ENCODE peak calls at places on chromosomes 1 and 21, in ten cellular contexts. One of them, this sample, is unnamed.

GRCh38 chr1:41915786-41916571 is 2.7 kb downstream of the HIVEP3 start:
- DNase-seq in ovary: no peak
- DNase-seq in WERI-Rb-1: no peak
- DNase-seq in neural progenitor cell: no peak
- DNase-seq in spleen: peak; percentile 70
- DNase-seq in A549: no peak
- DNase-seq in psoas muscle: no peak
- DNase-seq in hepatocyte: no peak
- DNase-seq in heart left ventricle: no peak
- DNase-seq in fibroblast of lung: no peak
- DNase-seq in this sample: no peak

GRCh38 chr1:180151508-180151907 is 3.2 kb upstream of the QSOX1 start:
- DNase-seq in ovary: no peak
- DNase-seq in WERI-Rb-1: no peak
- DNase-seq in neural progenitor cell: no peak
- DNase-seq in spleen: no peak
- DNase-seq in A549: peak; percentile 36
- DNase-seq in psoas muscle: no peak
- DNase-seq in hepatocyte: no peak
- DNase-seq in heart left ventricle: no peak
- DNase-seq in fibroblast of lung: peak; percentile 94
- DNase-seq in this sample: no peak

GRCh38 chr1:163197022-163197421 is 5.7 kb downstream of the RGS5 start:
- DNase-seq in ovary: no peak
- DNase-seq in WERI-Rb-1: no peak
- DNase-seq in neural progenitor cell: no peak
- DNase-seq in spleen: no peak
- DNase-seq in A549: no peak
- DNase-seq in psoas muscle: no peak
- DNase-seq in hepatocyte: no peak
- DNase-seq in heart left ventricle: no peak
- DNase-seq in fibroblast of lung: no peak
- DNase-seq in this sample: no peak

GRCh38 chr1:207867136-207868081 is 43.5 kb downstream of the CD34 start:
- DNase-seq in ovary: no peak
- DNase-seq in WERI-Rb-1: no peak
- DNase-seq in neural progenitor cell: no peak
- DNase-seq in spleen: peak; percentile 90
- DNase-seq in A549: no peak
- DNase-seq in psoas muscle: peak; percentile 67
- DNase-seq in hepatocyte: no peak
- DNase-seq in heart left ventricle: peak; percentile 65
- DNase-seq in fibroblast of lung: peak; percentile 12
- DNase-seq in this sample: no peak

GRCh38 chr1:94438692-94439276 is 20.6 kb downstream of the ABCD3 start:
- DNase-seq in ovary: no peak
- DNase-seq in WERI-Rb-1: no peak
- DNase-seq in neural progenitor cell: no peak
- DNase-seq in spleen: no peak
- DNase-seq in A549: no peak
- DNase-seq in psoas muscle: no peak
- DNase-seq in hepatocyte: no peak
- DNase-seq in heart left ventricle: no peak
- DNase-seq in fibroblast of lung: no peak
- DNase-seq in this sample: no peak

GRCh38 chr1:199221371-199222150 is 582.7 kb downstream of the PTPRC start:
- DNase-seq in ovary: no peak
- DNase-seq in WERI-Rb-1: no peak
- DNase-seq in neural progenitor cell: no peak
- DNase-seq in spleen: no peak
- DNase-seq in A549: no peak
- DNase-seq in psoas muscle: no peak
- DNase-seq in hepatocyte: no peak
- DNase-seq in heart left ventricle: no peak
- DNase-seq in fibroblast of lung: no peak
- DNase-seq in this sample: no peak

GRCh38 chr1:99133759-99134158 is 129.1 kb upstream of the PLPPR5 start:
- DNase-seq in ovary: no peak
- DNase-seq in WERI-Rb-1: no peak
- DNase-seq in neural progenitor cell: no peak
- DNase-seq in spleen: no peak
- DNase-seq in A549: no peak
- DNase-seq in psoas muscle: no peak
- DNase-seq in hepatocyte: no peak
- DNase-seq in heart left ventricle: no peak
- DNase-seq in fibroblast of lung: peak; percentile 24
- DNase-seq in this sample: no peak

GRCh38 chr1:204493145-204493881 is 1.3 kb downstream of the PIK3C2B start:
- DNase-seq in ovary: peak; percentile 39
- DNase-seq in WERI-Rb-1: no peak
- DNase-seq in neural progenitor cell: peak; percentile 53
- DNase-seq in spleen: no peak
- DNase-seq in A549: peak; percentile 47
- DNase-seq in psoas muscle: peak; percentile 85
- DNase-seq in hepatocyte: peak; percentile 75
- DNase-seq in heart left ventricle: peak; percentile 76
- DNase-seq in fibroblast of lung: peak; percentile 93
- DNase-seq in this sample: peak; percentile 64

GRCh38 chr21:41147096-41147978 is 20.6 kb upstream of the BACE2 start:
- DNase-seq in ovary: no peak
- DNase-seq in WERI-Rb-1: peak; percentile 66
- DNase-seq in neural progenitor cell: peak; percentile 56
- DNase-seq in spleen: no peak
- DNase-seq in A549: no peak
- DNase-seq in psoas muscle: no peak
- DNase-seq in hepatocyte: no peak
- DNase-seq in heart left ventricle: no peak
- DNase-seq in fibroblast of lung: no peak
- DNase-seq in this sample: no peak

GRCh38 chr1:208654241-208654640 is 410.1 kb upstream of the PLXNA2 start:
- DNase-seq in ovary: no peak
- DNase-seq in WERI-Rb-1: peak; percentile 65
- DNase-seq in neural progenitor cell: peak; percentile 85
- DNase-seq in spleen: no peak
- DNase-seq in A549: peak; percentile 42
- DNase-seq in psoas muscle: no peak
- DNase-seq in hepatocyte: peak; percentile 29
- DNase-seq in heart left ventricle: no peak
- DNase-seq in fibroblast of lung: peak; percentile 11
- DNase-seq in this sample: no peak

GRCh38 chr1:232183802-232184201 is 446.1 kb downstream of the SIPA1L2 start:
- DNase-seq in ovary: no peak
- DNase-seq in WERI-Rb-1: no peak
- DNase-seq in neural progenitor cell: no peak
- DNase-seq in spleen: no peak
- DNase-seq in A549: no peak
- DNase-seq in psoas muscle: no peak
- DNase-seq in hepatocyte: no peak
- DNase-seq in heart left ventricle: no peak
- DNase-seq in fibroblast of lung: no peak
- DNase-seq in this sample: no peak

GRCh38 chr1:28812669-28813468 is 899 bp downstream of the OPRD1 start:
- DNase-seq in ovary: no peak
- DNase-seq in WERI-Rb-1: no peak
- DNase-seq in neural progenitor cell: no peak
- DNase-seq in spleen: no peak
- DNase-seq in A549: no peak
- DNase-seq in psoas muscle: no peak
- DNase-seq in hepatocyte: no peak
- DNase-seq in heart left ventricle: no peak
- DNase-seq in fibroblast of lung: no peak
- DNase-seq in this sample: no peak

GRCh38 chr1:9151326-9151860 is 22.5 kb upstream of the GPR157 start:
- DNase-seq in ovary: no peak
- DNase-seq in WERI-Rb-1: no peak
- DNase-seq in neural progenitor cell: no peak
- DNase-seq in spleen: no peak
- DNase-seq in A549: no peak
- DNase-seq in psoas muscle: no peak
- DNase-seq in hepatocyte: no peak
- DNase-seq in heart left ventricle: no peak
- DNase-seq in fibroblast of lung: peak; percentile 85
- DNase-seq in this sample: no peak

GRCh38 chr21:43951911-43952703 is 60.0 kb upstream of the TRAPPC10 start:
- DNase-seq in ovary: no peak
- DNase-seq in WERI-Rb-1: no peak
- DNase-seq in neural progenitor cell: no peak
- DNase-seq in spleen: no peak
- DNase-seq in A549: no peak
- DNase-seq in psoas muscle: no peak
- DNase-seq in hepatocyte: no peak
- DNase-seq in heart left ventricle: no peak
- DNase-seq in fibroblast of lung: no peak
- DNase-seq in this sample: no peak

GRCh38 chr1:232555581-232556189 is 74.2 kb downstream of the SIPA1L2 start:
- DNase-seq in ovary: no peak
- DNase-seq in WERI-Rb-1: no peak
- DNase-seq in neural progenitor cell: no peak
- DNase-seq in spleen: no peak
- DNase-seq in A549: no peak
- DNase-seq in psoas muscle: no peak
- DNase-seq in hepatocyte: peak; percentile 45
- DNase-seq in heart left ventricle: no peak
- DNase-seq in fibroblast of lung: no peak
- DNase-seq in this sample: no peak

GRCh38 chr1:29964718-29965533 is 728.6 kb downstream of the PTPRU start:
- DNase-seq in ovary: no peak
- DNase-seq in WERI-Rb-1: no peak
- DNase-seq in neural progenitor cell: no peak
- DNase-seq in spleen: no peak
- DNase-seq in A549: no peak
- DNase-seq in psoas muscle: no peak
- DNase-seq in hepatocyte: no peak
- DNase-seq in heart left ventricle: no peak
- DNase-seq in fibroblast of lung: no peak
- DNase-seq in this sample: no peak

GRCh38 chr1:153783233-153784190 is 8.3 kb downstream of the SLC27A3 start:
- DNase-seq in ovary: peak; percentile 89
- DNase-seq in WERI-Rb-1: peak; percentile 99
- DNase-seq in neural progenitor cell: peak; percentile 96
- DNase-seq in spleen: peak; percentile 98
- DNase-seq in A549: peak; percentile 92
- DNase-seq in psoas muscle: peak; percentile 96
- DNase-seq in hepatocyte: peak; percentile 97
- DNase-seq in heart left ventricle: peak; percentile 97
- DNase-seq in fibroblast of lung: peak; percentile 92
- DNase-seq in this sample: peak; percentile 96
- TF ChIP-seq CTCF in ovary: peak; percentile 60
- TF ChIP-seq CTCF in WERI-Rb-1: peak; percentile 7
- TF ChIP-seq CTCF in neural progenitor cell: peak; percentile 9
- TF ChIP-seq CTCF in spleen: no peak
- TF ChIP-seq CTCF in A549: no peak
- TF ChIP-seq CTCF in psoas muscle: no peak
- TF ChIP-seq CTCF in hepatocyte: no peak
- TF ChIP-seq CTCF in heart left ventricle: peak; percentile 25
- TF ChIP-seq CTCF in fibroblast of lung: no peak
- TF ChIP-seq CTCF in this sample: no peak

GRCh38 chr1:194151056-194151455 is 964.6 kb upstream of the B3GALT2 start:
- DNase-seq in ovary: no peak
- DNase-seq in WERI-Rb-1: no peak
- DNase-seq in neural progenitor cell: no peak
- DNase-seq in spleen: no peak
- DNase-seq in A549: no peak
- DNase-seq in psoas muscle: no peak
- DNase-seq in hepatocyte: no peak
- DNase-seq in heart left ventricle: no peak
- DNase-seq in fibroblast of lung: no peak
- DNase-seq in this sample: no peak

GRCh38 chr1:194155962-194156361 is 969.5 kb upstream of the B3GALT2 start:
- DNase-seq in ovary: no peak
- DNase-seq in WERI-Rb-1: no peak
- DNase-seq in neural progenitor cell: no peak
- DNase-seq in spleen: no peak
- DNase-seq in A549: no peak
- DNase-seq in psoas muscle: no peak
- DNase-seq in hepatocyte: no peak
- DNase-seq in heart left ventricle: no peak
- DNase-seq in fibroblast of lung: no peak
- DNase-seq in this sample: no peak

GRCh38 chr1:194150242-194150641 is 963.8 kb upstream of the B3GALT2 start:
- DNase-seq in ovary: no peak
- DNase-seq in WERI-Rb-1: no peak
- DNase-seq in neural progenitor cell: no peak
- DNase-seq in spleen: no peak
- DNase-seq in A549: no peak
- DNase-seq in psoas muscle: no peak
- DNase-seq in hepatocyte: no peak
- DNase-seq in heart left ventricle: no peak
- DNase-seq in fibroblast of lung: no peak
- DNase-seq in this sample: no peak
- H3K4me3 ChIP-seq in ovary: no peak overlapping the region
- H3K4me3 ChIP-seq in WERI-Rb-1: no peak overlapping the region
- H3K4me3 ChIP-seq in neural progenitor cell: no peak overlapping the region
- H3K4me3 ChIP-seq in spleen: no peak overlapping the region
- H3K4me3 ChIP-seq in A549: no peak overlapping the region
- H3K4me3 ChIP-seq in psoas muscle: no peak overlapping the region
- H3K4me3 ChIP-seq in hepatocyte: no peak overlapping the region
- H3K4me3 ChIP-seq in heart left ventricle: no peak overlapping the region
- H3K4me3 ChIP-seq in fibroblast of lung: no peak overlapping the region
- H3K4me3 ChIP-seq in this sample: no peak overlapping the region

DNA sequence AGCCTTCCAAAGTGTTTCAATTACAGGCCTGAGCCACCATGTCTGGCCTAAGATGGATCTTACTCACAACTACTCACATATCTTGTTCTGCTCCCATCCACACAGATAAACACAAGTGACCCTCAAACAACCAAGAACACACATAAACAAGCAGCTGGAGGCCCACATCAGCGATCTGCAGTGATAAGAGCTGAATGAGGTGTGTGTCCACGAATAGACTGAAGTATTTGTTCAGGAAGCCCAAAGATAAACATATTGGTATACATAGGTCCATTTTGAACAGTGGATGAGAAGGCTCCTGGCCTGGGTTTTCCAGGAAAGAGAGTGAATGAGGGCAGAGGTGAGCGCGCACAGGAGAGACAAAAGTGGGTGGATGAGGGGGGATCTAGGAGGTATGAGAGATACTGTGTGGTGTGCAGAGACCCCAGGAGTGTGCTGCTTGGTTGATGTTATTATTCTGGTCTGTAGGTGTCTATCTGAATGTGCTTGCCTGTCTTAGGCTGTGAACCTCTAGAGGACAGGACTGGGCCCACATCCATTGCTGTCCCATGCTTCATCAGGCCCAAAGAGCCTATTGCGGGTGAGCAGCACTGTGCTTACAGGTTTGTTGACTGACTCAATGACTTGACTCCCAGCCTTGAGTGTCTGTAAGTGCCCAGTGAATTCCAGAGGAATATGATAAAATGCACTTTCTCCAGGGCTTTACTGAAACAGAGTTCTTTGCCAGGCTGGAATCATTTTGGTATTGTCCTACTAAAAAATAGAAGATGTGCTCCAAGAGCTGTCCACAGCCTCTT is 79.9 kb upstream of the ATP1A1 start:
- DNase-seq in ovary: no peak
- DNase-seq in WERI-Rb-1: no peak
- DNase-seq in neural progenitor cell: no peak
- DNase-seq in spleen: no peak
- DNase-seq in A549: no peak
- DNase-seq in psoas muscle: no peak
- DNase-seq in hepatocyte: no peak
- DNase-seq in heart left ventricle: no peak
- DNase-seq in fibroblast of lung: no peak
- DNase-seq in this sample: no peak
- H3K27ac ChIP-seq in ovary: no peak overlapping the region
- H3K27ac ChIP-seq in WERI-Rb-1: no peak overlapping the region
- H3K27ac ChIP-seq in neural progenitor cell: no peak overlapping the region
- H3K27ac ChIP-seq in spleen: no peak overlapping the region
- H3K27ac ChIP-seq in A549: no peak overlapping the region
- H3K27ac ChIP-seq in psoas muscle: no peak overlapping the region
- H3K27ac ChIP-seq in hepatocyte: no peak overlapping the region
- H3K27ac ChIP-seq in heart left ventricle: no peak overlapping the region
- H3K27ac ChIP-seq in fibroblast of lung: no peak overlapping the region
- H3K27ac ChIP-seq in this sample: no peak overlapping the region

GRCh38 chr1:182269097-182269496 is 122.5 kb downstream of the GLUL start:
- DNase-seq in ovary: no peak
- DNase-seq in WERI-Rb-1: no peak
- DNase-seq in neural progenitor cell: no peak
- DNase-seq in spleen: no peak
- DNase-seq in A549: no peak
- DNase-seq in psoas muscle: no peak
- DNase-seq in hepatocyte: no peak
- DNase-seq in heart left ventricle: no peak
- DNase-seq in fibroblast of lung: no peak
- DNase-seq in this sample: no peak
- TF ChIP-seq CTCF in ovary: no peak
- TF ChIP-seq CTCF in WERI-Rb-1: no peak
- TF ChIP-seq CTCF in neural progenitor cell: peak; percentile 38
- TF ChIP-seq CTCF in spleen: no peak
- TF ChIP-seq CTCF in A549: no peak
- TF ChIP-seq CTCF in psoas muscle: no peak
- TF ChIP-seq CTCF in hepatocyte: no peak
- TF ChIP-seq CTCF in heart left ventricle: no peak
- TF ChIP-seq CTCF in fibroblast of lung: no peak
- TF ChIP-seq CTCF in this sample: no peak